ENCODE peak calls at places on chromosome 2, in seven cellular contexts. Z is COLO829; R is amniotic epithelial cell; T is HTR-8/SVneo; S is kidney glomerular epithelial cell; G is activated CD4-positive, CD25-positive, alpha-beta regulatory T cell treated with anti-CD3 and anti-CD28 coated beads, Interleukin-2, amount 50 U/mL, for 72 hours; N is omental fat pad. P is an unnamed sample.

GRCh38 chr2:217909156-217909820 is 93.5 kb downstream of the TNS1 start:
- DNase-seq in T (no peak), N (no peak), G (no peak), S (no peak), Z (no peak), R (no peak), P (no peak)

GRCh38 chr2:127134833-127135830 is 28.2 kb upstream of the BIN1 start:
- DNase-seq in T (no peak), Z (no peak), S (no peak), R (no peak), N (no peak), G (no peak), P (no peak)

GRCh38 chr2:188693111-188693510 is 281.1 kb upstream of the COL3A1 start:
- DNase-seq in R (no peak), T (no peak), S (no peak), G (no peak), N (no peak), Z (no peak), P (no peak)

GRCh38 chr2:33298233-33298632 is 178.2 kb upstream of the RASGRP3 start:
- DNase-seq in Z (no peak), T (peak), S (peak), G (no peak), R (peak), N (no peak), P (no peak)

GRCh38 chr2:227340106-227340505 is 15.1 kb downstream of the MFF start:
- DNase-seq in Z (no peak), R (no peak), S (no peak), T (no peak), G (no peak), N (no peak), P (no peak)

GRCh38 chr2:138814123-138814883 is 34.1 kb upstream of the NXPH2 start:
- DNase-seq in R (no peak), T (no peak), N (no peak), Z (no peak), S (no peak), G (no peak), P (peak)

GRCh38 chr2:42969231-42970150 is 177.1 kb upstream of the HAAO start:
- DNase-seq in Z (no peak), R (peak), T (peak), G (no peak), N (no peak), S (peak), P (no peak)

GRCh38 chr2:134863446-134863845 is 25.0 kb downstream of the ACMSD start:
- DNase-seq in G (no peak), Z (no peak), R (no peak), N (no peak), T (no peak), S (no peak), P (no peak)

GRCh38 chr2:197168705-197169104 is 141.9 kb downstream of the ANKRD44 start:
- DNase-seq in R (peak), T (peak), G (peak), N (peak), S (no peak), Z (peak), P (peak)

GRCh38 chr2:190763901-190764514 is 115.1 kb downstream of the NAB1 start:
- DNase-seq in S (peak), T (no peak), G (no peak), Z (no peak), R (peak), N (no peak), P (no peak)

GRCh38 chr2:213980883-213981282 is 430.0 kb upstream of the VWC2L start:
- DNase-seq in S (no peak), T (no peak), R (no peak), Z (no peak), N (no peak), G (no peak), P (no peak)

GRCh38 chr2:48589170-48589767 is 28.4 kb upstream of the GTF2A1L start:
- DNase-seq in R (peak), S (peak), G (no peak), N (no peak), Z (peak), T (peak), P (peak)

GRCh38 chr2:175004730-175004979 is 526 bp downstream of the CHN1 start:
- DNase-seq in R (no peak), Z (no peak), G (no peak), S (no peak), T (peak), N (no peak), P (peak)

GRCh38 chr2:127084611-127085031 is 22.3 kb downstream of the BIN1 start:
- DNase-seq in S (no peak), G (no peak), T (no peak), Z (no peak), N (no peak), R (peak), P (no peak)

GRCh38 chr2:215622836-215623235 is 187.0 kb upstream of the FN1 start:
- DNase-seq in Z (no peak), G (no peak), S (no peak), N (no peak), T (no peak), R (no peak), P (no peak)

GRCh38 chr2:197265931-197266330 is 44.6 kb downstream of the ANKRD44 start:
- DNase-seq in N (no peak), S (no peak), R (no peak), G (no peak), T (no peak), Z (no peak), P (no peak)

GRCh38 chr2:203649176-203649814 is 57.1 kb upstream of the CD28 start:
- DNase-seq in T (no peak), Z (no peak), N (no peak), S (no peak), G (no peak), R (no peak), P (no peak)

GRCh38 chr2:119760237-119760807 is 600 bp downstream of the PTPN4 start:
- DNase-seq in R (peak), S (no peak), G (no peak), Z (no peak), N (peak), T (no peak), P (no peak)

GRCh38 chr2:105432749-105433148 is 33.9 kb upstream of the FHL2 start:
- DNase-seq in N (no peak), G (no peak), T (no peak), S (no peak), Z (no peak), R (peak), P (no peak)

GRCh38 chr2:109321570-109321969 is 192.6 kb downstream of the SH3RF3 start:
- DNase-seq in N (no peak), Z (no peak), S (no peak), R (peak), T (no peak), G (no peak), P (no peak)

GRCh38 chr2:235024951-235025773 is 73.3 kb downstream of the SH3BP4 start:
- DNase-seq in N (no peak), S (no peak), R (no peak), T (no peak), Z (no peak), G (no peak), P (no peak)

P was measured in HAP-1.